ENCODE peak calls at places on chromosomes 2 and 18, in eight cellular contexts. Y is NCI-H1092; J is mammary epithelial cell; M is activated naive CD4-positive, alpha-beta T cell treated with Interleukin-2 at 50 U/mL for 16 hours; Q is neural progenitor cell; B is cardiac fibroblast; U is KBM-7; X is cerebellum. A is an unnamed sample.

GRCh38 chr2:110737783-110738182 is 5.4 kb downstream of the ACOXL start:
- DNase-seq in Y (no peak), J (no peak), M (no peak), Q (no peak), B (no peak), U (no peak), X (no peak), A (no peak)

GRCh38 chr18:36501100-36501499 is 203.6 kb downstream of the FHOD3 start:
- DNase-seq in Y (no peak), J (peak), M (no peak), Q (no peak), B (no peak), U (no peak), X (no peak), A (no peak)

GRCh38 chr18:55786651-55787272 is 198.8 kb upstream of the TCF4 start:
- DNase-seq in Y (no peak), J (no peak), M (no peak), Q (no peak), B (no peak), U (no peak), X (no peak), A (no peak)

GRCh38 chr2:229169751-229170150 is 101.3 kb downstream of the PID1 start:
- DNase-seq in Y (no peak), J (no peak), M (no peak), Q (no peak), B (peak), U (no peak), X (no peak), A (peak)

GRCh38 chr2:63047534-63048281 is 2.9 kb upstream of the OTX1 start:
- DNase-seq in Y (no peak), J (no peak), M (no peak), Q (peak), B (no peak), U (no peak), X (peak), A (no peak)

GRCh38 chr2:15893689-15894325 is 46.5 kb upstream of the MYCN start:
- DNase-seq in Y (no peak), J (peak), M (no peak), Q (peak), B (no peak), U (no peak), X (no peak), A (no peak)

GRCh38 chr2:36427790-36428243 is 72.2 kb downstream of the CRIM1 start:
- DNase-seq in Y (no peak), J (no peak), M (no peak), Q (no peak), B (peak), U (no peak), X (no peak), A (no peak)

GRCh38 chr2:168157926-168158325 is 89.5 kb downstream of the STK39 start:
- DNase-seq in Y (no peak), J (no peak), M (no peak), Q (no peak), B (peak), U (no peak), X (no peak), A (no peak)

GRCh38 chr2:15753811-15754702 is 162.4 kb downstream of the DDX1 start:
- DNase-seq in Y (no peak), J (no peak), M (no peak), Q (no peak), B (no peak), U (no peak), X (no peak), A (no peak)

GRCh38 chr2:200144571-200144970 is 161.9 kb upstream of the SPATS2L start:
- DNase-seq in Y (no peak), J (no peak), M (no peak), Q (no peak), B (no peak), U (no peak), X (no peak), A (no peak)

GRCh38 chr2:25677877-25678276 is 4.5 kb upstream of the DTNB start:
- DNase-seq in Y (no peak), J (no peak), M (no peak), Q (no peak), B (no peak), U (no peak), X (no peak), A (no peak)

GRCh38 chr2:64637000-64637628 is 16.6 kb downstream of the SERTAD2 start:
- DNase-seq in Y (no peak), J (no peak), M (no peak), Q (no peak), B (no peak), U (peak), X (no peak), A (no peak)

GRCh38 chr18:22136395-22136794 is 33.0 kb upstream of the GATA6 start:
- DNase-seq in Y (no peak), J (peak), M (no peak), Q (no peak), B (peak), U (peak), X (no peak), A (no peak)

GRCh38 chr2:118231759-118232158 is 143.5 kb downstream of the INSIG2 start:
- DNase-seq in Y (no peak), J (no peak), M (no peak), Q (no peak), B (no peak), U (no peak), X (no peak), A (no peak)

GRCh38 chr2:74648009-74648443 is at the start of gene M1AP:
- DNase-seq in Y (no peak), J (no peak), M (no peak), Q (peak), B (no peak), U (no peak), X (no peak), A (no peak)

GRCh38 chr18:8735274-8735673 is 29.9 kb downstream of the MTCL1 start:
- DNase-seq in Y (no peak), J (no peak), M (no peak), Q (peak), B (no peak), U (no peak), X (no peak), A (no peak)

GRCh38 chr2:54579682-54580349 is 123.7 kb downstream of the SPTBN1 start:
- DNase-seq in Y (no peak), J (no peak), M (peak), Q (no peak), B (no peak), U (peak), X (no peak), A (no peak)

GRCh38 chr2:240662681-240663080 is 20.0 kb downstream of the AQP12B start:
- DNase-seq in Y (no peak), J (no peak), M (no peak), Q (no peak), B (peak), U (no peak), X (no peak), A (no peak)

GRCh38 chr2:100178085-100178788 is 35.8 kb upstream of the AFF3 start:
- DNase-seq in Y (no peak), J (peak), M (peak), Q (peak), B (peak), U (peak), X (no peak), A (no peak)

GRCh38 chr2:234406085-234406484 is 90.8 kb downstream of the ARL4C start:
- DNase-seq in Y (no peak), J (no peak), M (no peak), Q (no peak), B (peak), U (no peak), X (no peak), A (no peak)

GRCh38 chr2:71498261-71498701 is 44.9 kb downstream of the DYSF start:
- DNase-seq in Y (no peak), J (peak), M (no peak), Q (no peak), B (peak), U (no peak), X (no peak), A (peak)

GRCh38 chr2:118013221-118013723 is 598 bp downstream of the CCDC93 start:
- DNase-seq in Y (no peak), J (peak), M (no peak), Q (peak), B (peak), U (peak), X (peak), A (peak)

GRCh38 chr18:75064513-75064905 is 144.4 kb downstream of the PTGR3 start:
- DNase-seq in Y (no peak), J (no peak), M (no peak), Q (no peak), B (no peak), U (no peak), X (no peak), A (no peak)

GRCh38 chr2:3712424-3712823 is 9.0 kb downstream of the DCDC2C start:
- DNase-seq in Y (no peak), J (peak), M (no peak), Q (no peak), B (no peak), U (no peak), X (no peak), A (no peak)

GRCh38 chr2:173017657-173018420 is 57.8 kb upstream of the MAP3K20 start:
- DNase-seq in Y (no peak), J (no peak), M (no peak), Q (no peak), B (no peak), U (no peak), X (peak), A (no peak)

A was measured in GM03348.